ENCODE peak calls at places on chromosomes 1 and 21, in ten cellular contexts. V is fibroblast of the conjunctiva, D is GM04504, N is germinal center, H is HCT116, K is endothelial cell, O is mammary epithelial cell, X is esophagus squamous epithelium, Y is A172, S is RWPE1. M is an unnamed sample.

GRCh38 chr1:12296623-12297022 is 66.8 kb downstream of the VPS13D start:
- DNase-seq in Y (peak), H (no peak), D (no peak), V (peak), N (no peak), S (peak), X (no peak), K (no peak), O (peak), M (no peak)

GRCh38 chr1:11026052-11026451 is 13.6 kb downstream of the TARDBP start:
- DNase-seq in O (peak), V (no peak), S (peak), X (no peak), H (no peak), N (no peak), Y (no peak), D (no peak), K (no peak), M (no peak)

GRCh38 chr1:11358991-11359390 is 86.0 kb downstream of the UBIAD1 start:
- DNase-seq in D (no peak), O (no peak), Y (no peak), X (no peak), V (no peak), K (no peak), N (no peak), H (no peak), S (no peak), M (no peak)

GRCh38 chr1:187078916-187079315 is 250.2 kb downstream of the PLA2G4A start:
- DNase-seq in H (no peak), V (no peak), O (no peak), X (no peak), D (no peak), S (no peak), N (no peak), K (no peak), Y (no peak), M (no peak)

GRCh38 chr21:25565272-25566199 is 41.7 kb downstream of the MRPL39 start:
- DNase-seq in H (no peak), V (no peak), N (no peak), S (no peak), O (no peak), D (no peak), X (no peak), Y (no peak), K (no peak), M (no peak)

GRCh38 chr1:79129914-79130313 is 123.4 kb upstream of the ADGRL4 start:
- DNase-seq in D (no peak), K (no peak), N (no peak), X (no peak), O (no peak), Y (no peak), S (no peak), V (no peak), H (no peak), M (no peak)

GRCh38 chr1:6440198-6441126 is 15.9 kb downstream of the ESPN start:
- DNase-seq in X (no peak), K (no peak), H (no peak), O (peak), D (no peak), V (no peak), S (peak), N (peak), Y (no peak), M (no peak)

GRCh38 chr1:215643592-215644321 is 76.7 kb downstream of the KCTD3 start:
- DNase-seq in D (no peak), X (no peak), O (no peak), S (no peak), K (no peak), Y (no peak), V (no peak), N (no peak), H (no peak), M (no peak)

GRCh38 chr21:35548904-35549615 is 500.0 kb upstream of the RUNX1 start:
- DNase-seq in D (no peak), H (no peak), O (peak), N (no peak), X (no peak), K (no peak), S (no peak), V (no peak), Y (no peak), M (no peak)

GRCh38 chr21:33650929-33651505 is 8.7 kb downstream of the ITSN1 start:
- DNase-seq in S (no peak), D (no peak), K (no peak), N (no peak), V (no peak), Y (no peak), X (no peak), H (no peak), O (no peak), M (no peak)

GRCh38 chr1:24047101-24047459 is 64.9 kb downstream of the MYOM3 start:
- DNase-seq in Y (peak), H (peak), V (peak), O (peak), X (no peak), S (peak), K (no peak), D (peak), N (no peak), M (no peak)

GRCh38 chr1:160404094-160404493 is 3.7 kb downstream of the VANGL2 start:
- DNase-seq in Y (no peak), S (no peak), V (no peak), X (no peak), K (no peak), H (no peak), D (no peak), N (no peak), O (no peak), M (no peak)

GRCh38 chr1:231872461-231872910 is 245.9 kb downstream of the DISC1 start:
- DNase-seq in V (no peak), O (no peak), S (no peak), X (no peak), Y (peak), N (no peak), H (no peak), D (peak), K (no peak), M (no peak)

GRCh38 chr1:109773900-109774485 is 10.3 kb upstream of the EPS8L3 start:
- DNase-seq in D (no peak), O (no peak), K (no peak), N (no peak), S (no peak), Y (no peak), H (no peak), V (no peak), X (no peak), M (no peak)

GRCh38 chr1:180255538-180256352 is 25.7 kb downstream of the LHX4 start:
- DNase-seq in S (no peak), D (peak), Y (no peak), H (no peak), N (no peak), K (no peak), X (no peak), O (no peak), V (no peak), M (no peak)

GRCh38 chr21:24995206-24995605 is 612.1 kb downstream of the MRPL39 start:
- DNase-seq in N (no peak), S (no peak), H (no peak), X (no peak), Y (no peak), O (no peak), K (no peak), V (no peak), D (no peak), M (no peak)

GRCh38 chr1:143691400-143691891 is 280.3 kb downstream of the FAM72C start:
- DNase-seq in H (peak), Y (peak), S (no peak), D (no peak), O (peak), K (no peak), V (no peak), X (no peak), N (no peak), M (no peak)

GRCh38 chr1:183234660-183235476 is 48.8 kb downstream of the LAMC2 start:
- DNase-seq in D (peak), N (no peak), O (peak), S (peak), Y (peak), K (peak), X (no peak), H (peak), V (peak), M (peak)

M was measured in DND-41.